ENCODE peak calls at places on chromosomes 2 and 18, in six cellular contexts. L, V, T, N, D and O are unnamed samples.

GRCh38 chr2:55102056-55102812 is 52.0 kb upstream of the RTN4 start:
- DNase-seq in L (peak), V (no peak), T (peak), N (peak), D (no peak), O (no peak)

GRCh38 chr2:172672999-172673726 is 62.5 kb upstream of the RAPGEF4 start:
- DNase-seq in L (peak), V (no peak), T (peak), N (peak), D (no peak), O (no peak)

GRCh38 chr18:48803951-48804855 is 146.6 kb downstream of the SMAD7 start:
- DNase-seq in L (no peak), V (peak), T (no peak), N (no peak), D (peak), O (no peak)

GRCh38 chr2:27453968-27454367 is 11.8 kb downstream of the KRTCAP3 start:
- DNase-seq in L (no peak), V (no peak), T (no peak), N (no peak), D (no peak), O (no peak)

GRCh38 chr2:145305854-145306253 is 785.9 kb upstream of the ZEB2 start:
- DNase-seq in L (no peak), V (no peak), T (no peak), N (no peak), D (no peak), O (no peak)

GRCh38 chr2:216516730-216517350 is 18.2 kb downstream of the RPL37A start:
- DNase-seq in L (peak), V (no peak), T (peak), N (peak), D (no peak), O (no peak)

GRCh38 chr18:57802869-57803118 is 321 bp downstream of the ATP8B1 start:
- DNase-seq in L (no peak), V (no peak), T (no peak), N (no peak), D (no peak), O (no peak)

GRCh38 chr2:172712251-172712650 is 23.4 kb upstream of the RAPGEF4 start:
- DNase-seq in L (no peak), V (no peak), T (no peak), N (no peak), D (no peak), O (no peak)

GRCh38 chr2:11697103-11697871 is 27.3 kb upstream of the NTSR2 start:
- DNase-seq in L (peak), V (no peak), T (peak), N (peak), D (peak), O (peak)

GRCh38 chr2:62511636-62512035 is 5.6 kb upstream of the TMEM17 start:
- DNase-seq in L (no peak), V (no peak), T (no peak), N (no peak), D (no peak), O (no peak)

GRCh38 chr2:36478332-36478738 is 119.6 kb downstream of the FEZ2 start:
- DNase-seq in L (peak), V (no peak), T (peak), N (peak), D (no peak), O (no peak)

GRCh38 chr18:50559750-50560680 is at the start of gene MAPK4:
- DNase-seq in L (peak), V (no peak), T (peak), N (peak), D (peak), O (peak)

GRCh38 chr2:181393472-181393871 is 63.7 kb upstream of the ITGA4 start:
- DNase-seq in L (peak), V (no peak), T (peak), N (peak), D (no peak), O (no peak)

GRCh38 chr2:99880148-99880983 is 262.0 kb downstream of the AFF3 start:
- DNase-seq in L (peak), V (no peak), T (peak), N (peak), D (no peak), O (no peak)

GRCh38 chr18:35770360-35770759 is 188.8 kb downstream of the GALNT1 start:
- DNase-seq in L (peak), V (no peak), T (peak), N (no peak), D (no peak), O (no peak)

GRCh38 chr18:55830490-55830889 is 242.5 kb upstream of the TCF4 start:
- DNase-seq in L (peak), V (no peak), T (no peak), N (no peak), D (no peak), O (no peak)

GRCh38 chr2:132815522-132815921 is 145.5 kb upstream of the LYPD1 start:
- DNase-seq in L (peak), V (no peak), T (peak), N (peak), D (no peak), O (no peak)

GRCh38 chr2:64866797-64867196 is 122.4 kb upstream of the SLC1A4 start:
- DNase-seq in L (peak), V (no peak), T (no peak), N (peak), D (no peak), O (no peak)

GRCh38 chr2:132681766-132682165 is 11.8 kb upstream of the LYPD1 start:
- DNase-seq in L (no peak), V (no peak), T (no peak), N (no peak), D (no peak), O (no peak)

GRCh38 chr2:177585234-177585863 is 192.8 kb downstream of the AGPS start:
- DNase-seq in L (no peak), V (no peak), T (no peak), N (no peak), D (no peak), O (no peak)

GRCh38 chr2:225130093-225130492 is 87.8 kb upstream of the DOCK10 start:
- DNase-seq in L (no peak), V (no peak), T (no peak), N (no peak), D (no peak), O (no peak)

GRCh38 chr2:36371963-36372391 is 16.4 kb downstream of the CRIM1 start:
- DNase-seq in L (peak), V (no peak), T (peak), N (peak), D (no peak), O (no peak)

GRCh38 chr2:25215948-25216679 is 47.7 kb upstream of the POMC start:
- DNase-seq in L (peak), V (no peak), T (peak), N (peak), D (peak), O (peak)

GRCh38 chr2:201779996-201780673 is 598 bp downstream of the ALS2 start:
- DNase-seq in L (no peak), V (no peak), T (peak), N (peak), D (no peak), O (no peak)

GRCh38 chr2:42771546-42772153 is 7.7 kb upstream of the OXER1 start:
- DNase-seq in L (no peak), V (peak), T (no peak), N (no peak), D (no peak), O (no peak)

GRCh38 chr2:161004379-161004778 is 155.8 kb upstream of the TANK start:
- DNase-seq in L (peak), V (no peak), T (peak), N (peak), D (no peak), O (no peak)

GRCh38 chr2:118224888-118225264 is 136.6 kb downstream of the INSIG2 start:
- DNase-seq in L (no peak), V (no peak), T (no peak), N (no peak), D (no peak), O (peak)

GRCh38 chr2:228048838-228049490 is 132.5 kb downstream of the SPHKAP start:
- DNase-seq in L (peak), V (no peak), T (peak), N (peak), D (peak), O (peak)

GRCh38 chr2:240793313-240794177 is 26.5 kb downstream of the KIF1A start:
- DNase-seq in L (no peak), V (no peak), T (no peak), N (no peak), D (no peak), O (no peak)

GRCh38 chr2:74719066-74719465 is 65.0 kb downstream of the SEMA4F start:
- DNase-seq in L (no peak), V (no peak), T (no peak), N (no peak), D (no peak), O (no peak)

GRCh38 chr2:120847700-120848321 is 112.1 kb downstream of the GLI2 start:
- DNase-seq in L (peak), V (no peak), T (peak), N (peak), D (no peak), O (no peak)

GRCh38 chr2:109592905-109593304 is 20.9 kb downstream of the SEPTIN10 start:
- DNase-seq in L (no peak), V (no peak), T (no peak), N (no peak), D (no peak), O (no peak)

GRCh38 chr2:56671973-56672569 is 488.3 kb downstream of the CCDC85A start:
- DNase-seq in L (peak), V (no peak), T (no peak), N (peak), D (no peak), O (no peak)

GRCh38 chr2:24399434-24400206 is 39.3 kb upstream of the ITSN2 start:
- DNase-seq in L (no peak), V (no peak), T (no peak), N (no peak), D (no peak), O (no peak)

GRCh38 chr2:216777637-216778273 is 82.1 kb downstream of the TNP1 start:
- DNase-seq in L (peak), V (no peak), T (peak), N (peak), D (no peak), O (peak)

GRCh38 chr2:100889286-100889685 is 69.3 kb downstream of the NPAS2 start:
- DNase-seq in L (no peak), V (no peak), T (peak), N (no peak), D (no peak), O (no peak)

GRCh38 chr2:237604960-237605359 is 14.4 kb upstream of the RAB17 start:
- DNase-seq in L (peak), V (no peak), T (no peak), N (no peak), D (no peak), O (no peak)

GRCh38 chr2:192749606-192750200 is 555.0 kb upstream of the TMEFF2 start:
- DNase-seq in L (peak), V (no peak), T (peak), N (peak), D (no peak), O (no peak)

GRCh38 chr2:138071720-138072719 is 107.7 kb downstream of the HNMT start:
- DNase-seq in L (no peak), V (no peak), T (peak), N (peak), D (no peak), O (no peak)

GRCh38 chr2:68489282-68489681 is 21.9 kb downstream of the APLF start:
- DNase-seq in L (no peak), V (no peak), T (no peak), N (no peak), D (no peak), O (no peak)

GRCh38 chr2:68482296-68482695 is 14.9 kb downstream of the APLF start:
- DNase-seq in L (peak), V (no peak), T (peak), N (no peak), D (no peak), O (no peak)

GRCh38 chr2:68491582-68491981 is 24.2 kb downstream of the APLF start:
- DNase-seq in L (no peak), V (no peak), T (no peak), N (no peak), D (no peak), O (no peak)

GRCh38 chr2:68483011-68483410 is 15.6 kb downstream of the APLF start:
- DNase-seq in L (no peak), V (no peak), T (no peak), N (no peak), D (no peak), O (no peak)

GRCh38 chr2:68487773-68488355 is 20.5 kb downstream of the APLF start:
- DNase-seq in L (peak), V (no peak), T (peak), N (peak), D (no peak), O (no peak)
- TF ChIP-seq CTCF in L (peak), V (peak), T (peak), N (peak), D (peak), O (peak)

DNA sequence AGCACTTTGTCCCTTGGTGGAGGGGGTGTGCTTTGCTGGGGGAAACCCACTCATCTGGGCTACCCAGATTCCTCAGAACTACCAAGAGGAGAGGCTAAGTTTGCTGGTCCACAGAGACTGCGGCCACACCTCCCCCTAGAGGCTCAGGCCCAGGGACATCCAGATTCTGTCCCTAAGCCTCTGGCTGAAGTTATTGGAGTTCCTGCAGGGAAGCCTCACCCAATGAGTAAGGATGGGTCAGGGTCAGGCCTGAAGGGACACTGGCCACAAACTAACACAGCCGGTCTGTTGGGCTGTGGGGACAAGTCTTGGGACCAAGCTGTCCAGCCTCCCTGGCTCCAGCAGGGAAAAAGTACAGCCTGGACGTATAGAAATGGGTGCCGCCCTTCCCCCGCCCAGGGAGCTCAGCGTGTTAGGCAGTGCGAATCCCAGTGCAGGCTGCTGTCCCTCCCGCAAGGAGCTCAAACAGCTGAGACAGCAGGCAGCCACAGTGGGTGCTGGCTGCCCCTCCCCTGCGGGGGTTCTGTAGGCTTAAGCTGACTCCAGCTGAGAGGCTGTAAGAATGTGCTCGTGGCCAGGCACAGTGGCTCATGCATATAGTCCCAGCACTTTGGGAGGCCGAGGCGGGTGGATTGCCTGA is 86.9 kb upstream of the ARL5A start:
- DNase-seq in L (no peak), V (no peak), T (no peak), N (no peak), D (peak), O (no peak)
- TF ChIP-seq CTCF in L (no peak), V (no peak), T (no peak), N (no peak), D (no peak), O (no peak)

GRCh38 chr2:130964931-130965330 is 128.2 kb downstream of the ARHGEF4 start:
- DNase-seq in L (no peak), V (peak), T (no peak), N (no peak), D (no peak), O (no peak)
- TF ChIP-seq CTCF in L (no peak), V (no peak), T (no peak), N (no peak), D (no peak), O (no peak)

GRCh38 chr2:88117976-88118375 is 9.9 kb downstream of the FABP1 start:
- DNase-seq in L (no peak), V (no peak), T (no peak), N (no peak), D (no peak), O (no peak)

GRCh38 chr2:88113069-88113468 is 14.8 kb downstream of the FABP1 start:
- DNase-seq in L (no peak), V (no peak), T (no peak), N (no peak), D (no peak), O (no peak)

GRCh38 chr2:88115825-88116518 is 11.9 kb downstream of the FABP1 start:
- DNase-seq in L (no peak), V (no peak), T (no peak), N (no peak), D (no peak), O (no peak)

GRCh38 chr2:88114821-88115220 is 13.0 kb downstream of the FABP1 start:
- DNase-seq in L (no peak), V (no peak), T (no peak), N (peak), D (no peak), O (no peak)

DNA sequence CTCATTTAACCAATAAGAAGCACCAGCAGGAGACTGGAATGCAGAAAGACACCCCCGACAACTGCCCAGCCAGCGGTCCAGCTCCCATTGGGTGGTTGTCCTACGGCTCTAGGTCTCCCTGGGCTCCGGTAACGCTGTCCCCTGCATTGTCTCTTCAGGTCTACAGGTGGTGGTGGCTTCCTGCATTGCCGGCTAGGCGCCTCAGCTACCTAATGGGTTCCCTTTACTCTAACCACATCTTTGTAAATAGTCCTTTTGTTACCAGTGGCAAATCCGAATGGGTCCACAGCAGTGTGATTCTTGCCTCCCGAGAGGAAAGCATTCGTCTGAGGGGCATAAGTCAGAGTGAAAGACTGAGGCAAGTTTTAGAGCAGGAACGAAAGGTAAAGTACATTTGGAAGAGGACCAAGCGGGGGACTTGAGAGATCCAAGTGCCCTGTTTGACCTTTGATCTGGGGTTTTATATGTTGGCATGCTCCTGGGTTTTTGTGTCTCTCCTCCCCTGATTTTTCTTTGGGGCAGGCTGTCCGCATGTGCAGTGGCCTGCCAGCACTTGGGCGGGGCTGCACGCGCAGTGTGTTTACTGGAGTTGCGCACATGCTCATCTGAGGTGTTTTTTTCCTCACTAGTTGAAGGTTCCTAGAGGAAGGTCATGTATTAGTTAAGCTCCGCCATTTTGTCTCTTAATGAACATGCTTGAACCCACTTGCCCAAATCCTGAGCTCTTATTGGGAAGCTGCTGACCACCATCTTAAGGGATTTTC is 11.0 kb downstream of the FABP1 start:
- DNase-seq in L (no peak), V (no peak), T (no peak), N (no peak), D (no peak), O (no peak)
- TF ChIP-seq CTCF in L (no peak), V (no peak), T (no peak), N (no peak), D (no peak), O (no peak)

DNA sequence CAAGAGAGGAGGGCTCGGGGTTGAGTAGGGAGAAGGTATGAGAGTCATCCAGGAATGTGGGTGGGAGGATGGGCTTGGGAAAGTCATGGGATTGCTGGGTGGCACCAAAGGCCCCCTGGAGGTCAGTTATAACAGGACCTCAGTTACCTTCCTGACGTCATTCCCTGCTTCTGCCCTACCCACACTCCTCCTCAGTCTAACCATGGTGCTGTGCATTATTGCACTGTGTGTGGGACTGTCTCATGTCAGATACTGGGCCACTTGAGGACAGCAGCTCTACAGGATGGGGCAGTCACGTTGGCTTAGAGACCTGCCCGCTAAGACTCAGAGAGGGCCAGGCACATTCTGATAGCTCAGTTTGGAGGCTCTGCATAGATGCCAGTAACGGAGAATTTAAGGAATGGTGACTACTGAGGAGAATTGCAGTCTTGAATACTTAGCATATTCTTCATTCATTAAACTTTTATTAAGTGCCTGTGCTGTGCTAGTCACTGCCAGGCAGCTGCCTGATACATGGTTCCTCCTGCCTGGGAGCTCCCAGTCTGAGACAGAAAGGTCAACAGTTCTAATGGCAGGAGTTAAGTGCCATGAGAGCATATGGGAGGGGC is 90.5 kb downstream of the LAMA3 start:
- DNase-seq in L (peak), V (peak), T (peak), N (peak), D (peak), O (no peak)
- TF ChIP-seq CTCF in L (peak), V (no peak), T (no peak), N (no peak), D (no peak), O (peak)

DNA sequence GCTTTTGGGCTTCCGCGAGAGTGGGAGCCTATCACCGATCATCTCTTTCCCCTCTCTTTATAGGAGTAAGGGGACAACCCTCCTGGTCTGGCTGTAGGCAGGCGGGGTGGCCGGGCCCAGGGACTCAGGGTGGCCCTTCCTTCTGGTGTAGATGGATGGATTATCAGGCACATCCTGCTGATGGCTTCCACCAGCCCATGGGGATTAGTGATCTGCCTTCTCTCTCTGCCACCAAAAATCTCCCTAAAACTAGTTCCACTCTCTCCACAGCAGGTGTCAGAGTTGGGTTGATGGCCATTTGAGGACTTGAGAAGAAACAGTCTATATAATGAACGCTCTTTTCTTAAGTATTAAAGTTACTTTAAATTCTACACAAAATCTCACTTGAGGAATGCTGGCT is 37.4 kb downstream of the NCK2 start:
- DNase-seq in L (no peak), V (no peak), T (no peak), N (no peak), D (no peak), O (no peak)
- TF ChIP-seq CTCF in L (no peak), V (no peak), T (no peak), N (peak), D (no peak), O (no peak)

GRCh38 chr2:44560352-44560751 is 198.6 kb downstream of the CAMKMT start:
- DNase-seq in L (peak), V (no peak), T (peak), N (peak), D (no peak), O (no peak)
- TF ChIP-seq CTCF in L (peak), V (peak), T (peak), N (peak), D (no peak), O (peak)